ENCODE peak calls at places on chromosomes 2 and 18, in four cellular contexts. One of them, this sample, is unnamed.

GRCh38 chr2:233413046-233413445 is 58.8 kb downstream of the DGKD start:
- DNase-seq in endodermal cell: no peak
- DNase-seq in endothelial cell: no peak
- DNase-seq in epithelial cell of esophagus: peak
- DNase-seq in this sample: peak

GRCh38 chr2:127857494-127857818 is 499 bp downstream of the POLR2D start:
- DNase-seq in endodermal cell: peak
- DNase-seq in epithelial cell of esophagus: peak
- DNase-seq in endothelial cell: no peak
- DNase-seq in this sample: peak

GRCh38 chr2:17615728-17616351 is 75.3 kb downstream of the VSNL1 start:
- DNase-seq in endodermal cell: no peak
- DNase-seq in epithelial cell of esophagus: peak
- DNase-seq in endothelial cell: no peak
- DNase-seq in this sample: peak

GRCh38 chr2:160205511-160205910 is 5.4 kb upstream of the ITGB6 start:
- DNase-seq in endothelial cell: no peak
- DNase-seq in endodermal cell: no peak
- DNase-seq in epithelial cell of esophagus: peak
- DNase-seq in this sample: peak

GRCh38 chr18:34867520-34867919 is 157.4 kb downstream of the DTNA start:
- DNase-seq in endothelial cell: peak
- DNase-seq in endodermal cell: peak
- DNase-seq in epithelial cell of esophagus: no peak
- DNase-seq in this sample: no peak

GRCh38 chr2:236717120-236717519 is 147.5 kb downstream of the ACKR3 start:
- DNase-seq in endodermal cell: no peak
- DNase-seq in endothelial cell: no peak
- DNase-seq in epithelial cell of esophagus: no peak
- DNase-seq in this sample: no peak

GRCh38 chr18:73768043-73768442 is 379.6 kb downstream of the FBXO15 start:
- DNase-seq in endothelial cell: no peak
- DNase-seq in endodermal cell: no peak
- DNase-seq in epithelial cell of esophagus: no peak
- DNase-seq in this sample: no peak

GRCh38 chr2:208025037-208025813 is at the start of gene PLEKHM3:
- DNase-seq in endothelial cell: peak
- DNase-seq in epithelial cell of esophagus: peak
- DNase-seq in endodermal cell: peak
- DNase-seq in this sample: peak

GRCh38 chr2:2779727-2780126 is 448.7 kb upstream of the MYT1L start:
- DNase-seq in endothelial cell: no peak
- DNase-seq in endodermal cell: no peak
- DNase-seq in epithelial cell of esophagus: no peak
- DNase-seq in this sample: no peak

GRCh38 chr2:2775018-2775417 is 443.9 kb upstream of the MYT1L start:
- DNase-seq in epithelial cell of esophagus: peak
- DNase-seq in endodermal cell: no peak
- DNase-seq in endothelial cell: no peak
- DNase-seq in this sample: no peak

GRCh38 chr2:2777213-2777612 is 446.1 kb upstream of the MYT1L start:
- DNase-seq in epithelial cell of esophagus: no peak
- DNase-seq in endodermal cell: no peak
- DNase-seq in endothelial cell: no peak
- DNase-seq in this sample: no peak

GRCh38 chr2:2782007-2782406 is 450.9 kb upstream of the MYT1L start:
- DNase-seq in endothelial cell: no peak
- DNase-seq in endodermal cell: no peak
- DNase-seq in epithelial cell of esophagus: no peak
- DNase-seq in this sample: no peak

GRCh38 chr2:2777876-2778275 is 446.8 kb upstream of the MYT1L start:
- DNase-seq in endodermal cell: no peak
- DNase-seq in epithelial cell of esophagus: no peak
- DNase-seq in endothelial cell: no peak
- DNase-seq in this sample: no peak
- TF ChIP-seq CTCF in endodermal cell: no peak
- TF ChIP-seq CTCF in epithelial cell of esophagus: no peak
- TF ChIP-seq CTCF in endothelial cell: no peak
- TF ChIP-seq CTCF in this sample: no peak

GRCh38 chr2:223900066-223900465 is 45.1 kb downstream of the WDFY1 start:
- DNase-seq in epithelial cell of esophagus: no peak
- DNase-seq in endodermal cell: no peak
- DNase-seq in endothelial cell: no peak
- DNase-seq in this sample: no peak

GRCh38 chr2:223901311-223901710 is 43.8 kb downstream of the WDFY1 start:
- DNase-seq in endodermal cell: no peak
- DNase-seq in endothelial cell: no peak
- DNase-seq in epithelial cell of esophagus: no peak
- DNase-seq in this sample: no peak

GRCh38 chr2:223900531-223900930 is 44.6 kb downstream of the WDFY1 start:
- DNase-seq in endothelial cell: no peak
- DNase-seq in epithelial cell of esophagus: no peak
- DNase-seq in endodermal cell: no peak
- DNase-seq in this sample: no peak

GRCh38 chr2:223897669-223898314 is 47.3 kb downstream of the WDFY1 start:
- DNase-seq in endodermal cell: no peak
- DNase-seq in epithelial cell of esophagus: no peak
- DNase-seq in endothelial cell: no peak
- DNase-seq in this sample: no peak

GRCh38 chr2:223901854-223902253 is 43.3 kb downstream of the WDFY1 start:
- DNase-seq in epithelial cell of esophagus: no peak
- DNase-seq in endothelial cell: no peak
- DNase-seq in endodermal cell: no peak
- DNase-seq in this sample: no peak
- TF ChIP-seq CTCF in epithelial cell of esophagus: no peak
- TF ChIP-seq CTCF in endothelial cell: no peak
- TF ChIP-seq CTCF in endodermal cell: no peak
- TF ChIP-seq CTCF in this sample: no peak

GRCh38 chr18:35993013-35993412 is 20.5 kb downstream of the RMP24 start:
- DNase-seq in epithelial cell of esophagus: no peak
- DNase-seq in endodermal cell: no peak
- DNase-seq in endothelial cell: no peak
- DNase-seq in this sample: no peak

GRCh38 chr18:35999925-36000324 is 27.4 kb downstream of the RMP24 start:
- DNase-seq in endodermal cell: no peak
- DNase-seq in endothelial cell: no peak
- DNase-seq in epithelial cell of esophagus: no peak
- DNase-seq in this sample: no peak

DNA sequence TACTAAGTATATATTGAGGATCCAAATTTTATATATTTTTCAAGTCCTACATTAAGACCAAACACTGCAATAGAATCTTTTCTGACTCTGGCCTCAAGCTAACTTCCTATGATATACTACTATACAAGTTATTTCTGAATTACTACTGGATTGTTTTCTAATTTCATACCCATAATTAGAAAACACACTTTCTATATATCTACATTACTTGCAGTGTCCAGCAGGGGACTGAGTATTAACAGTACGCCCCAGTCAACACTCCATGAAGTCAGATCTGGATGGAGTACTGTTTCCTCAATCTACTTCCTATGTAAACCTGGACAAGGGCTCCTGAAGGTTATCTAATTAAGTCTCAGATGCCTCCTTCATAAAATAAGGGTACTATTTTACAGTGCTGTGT is 26.5 kb downstream of the RMP24 start:
- DNase-seq in epithelial cell of esophagus: peak
- DNase-seq in endothelial cell: no peak
- DNase-seq in endodermal cell: no peak
- DNase-seq in this sample: peak
- TF ChIP-seq CTCF in epithelial cell of esophagus: peak
- TF ChIP-seq CTCF in endothelial cell: peak
- TF ChIP-seq CTCF in endodermal cell: peak
- TF ChIP-seq CTCF in this sample: peak

GRCh38 chr2:218418717-218419458 is at the start of gene VIL1:
- DNase-seq in endodermal cell: peak
- DNase-seq in epithelial cell of esophagus: no peak
- DNase-seq in endothelial cell: no peak
- DNase-seq in this sample: no peak
- TF ChIP-seq CTCF in endodermal cell: no peak
- TF ChIP-seq CTCF in epithelial cell of esophagus: no peak
- TF ChIP-seq CTCF in endothelial cell: no peak
- TF ChIP-seq CTCF in this sample: no peak

DNA sequence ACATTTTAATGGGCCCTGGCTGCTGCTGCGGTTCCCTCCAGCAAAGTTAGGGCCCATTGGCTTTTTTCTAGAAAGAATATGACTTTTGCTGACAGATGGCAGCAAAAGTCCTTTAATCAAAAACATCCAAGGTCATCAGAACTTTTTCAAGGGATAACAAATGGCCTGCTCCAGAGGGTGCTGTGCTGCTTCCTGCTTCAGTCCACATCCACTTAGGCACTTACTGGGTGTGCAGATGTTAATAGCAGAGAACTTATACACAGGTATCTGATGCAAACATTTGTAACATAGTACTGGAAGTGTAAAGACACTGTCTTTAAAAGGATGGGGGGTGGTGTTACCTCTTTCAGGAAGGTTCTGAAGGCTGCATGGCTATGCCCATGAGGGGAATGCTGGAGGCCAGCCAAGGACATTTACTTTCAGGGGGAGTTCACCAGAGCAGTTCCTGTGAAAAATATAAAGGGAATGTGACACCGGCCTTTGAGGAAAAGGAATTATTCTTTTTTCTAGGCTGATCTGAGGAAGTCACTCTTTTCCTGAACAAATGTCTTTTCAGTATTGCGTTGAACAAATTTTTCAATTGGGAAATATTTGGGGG is 5.6 kb downstream of the HOXD8 start:
- DNase-seq in epithelial cell of esophagus: no peak
- DNase-seq in endodermal cell: no peak
- DNase-seq in endothelial cell: no peak
- DNase-seq in this sample: no peak
- TF ChIP-seq CTCF in epithelial cell of esophagus: no peak
- TF ChIP-seq CTCF in endodermal cell: no peak
- TF ChIP-seq CTCF in endothelial cell: no peak
- TF ChIP-seq CTCF in this sample: no peak

DNA sequence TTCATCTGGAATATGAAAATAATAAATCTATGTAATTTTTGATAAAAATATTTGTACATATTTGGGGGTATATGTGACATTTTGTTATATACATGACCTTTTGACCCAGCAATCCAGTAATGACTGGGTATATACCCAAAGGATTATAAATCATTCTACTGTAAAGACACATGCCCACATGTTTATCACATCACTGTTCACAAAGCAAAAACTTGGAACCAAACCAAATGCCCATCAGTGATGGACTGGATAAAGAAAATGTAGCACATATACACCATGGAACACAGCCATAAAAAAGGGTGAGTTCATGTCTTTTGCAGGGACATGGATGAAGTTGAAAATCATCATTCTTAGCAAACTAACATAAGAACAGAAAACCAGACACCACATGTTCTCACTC is 472.1 kb upstream of the DDX18 start:
- DNase-seq in endothelial cell: no peak
- DNase-seq in endodermal cell: no peak
- DNase-seq in epithelial cell of esophagus: no peak
- DNase-seq in this sample: no peak
- TF ChIP-seq CTCF in endothelial cell: no peak
- TF ChIP-seq CTCF in endodermal cell: no peak
- TF ChIP-seq CTCF in epithelial cell of esophagus: no peak
- TF ChIP-seq CTCF in this sample: no peak

GRCh38 chr2:197311521-197312033 is 997 bp upstream of the ANKRD44 start:
- DNase-seq in epithelial cell of esophagus: peak
- DNase-seq in endothelial cell: no peak
- DNase-seq in endodermal cell: no peak
- DNase-seq in this sample: no peak

GRCh38 chr2:197310940-197311485 is 433 bp upstream of the ANKRD44 start:
- DNase-seq in endodermal cell: no peak
- DNase-seq in epithelial cell of esophagus: no peak
- DNase-seq in endothelial cell: no peak
- DNase-seq in this sample: no peak

GRCh38 chr2:197309369-197310231 is 980 bp downstream of the ANKRD44 start:
- DNase-seq in endothelial cell: peak
- DNase-seq in endodermal cell: peak
- DNase-seq in epithelial cell of esophagus: no peak
- DNase-seq in this sample: no peak

GRCh38 chr2:197308635-197309368 is 1.8 kb downstream of the ANKRD44 start:
- DNase-seq in endodermal cell: no peak
- DNase-seq in endothelial cell: no peak
- DNase-seq in epithelial cell of esophagus: no peak
- DNase-seq in this sample: no peak

GRCh38 chr2:197310271-197310939 is at the start of gene ANKRD44:
- DNase-seq in endodermal cell: peak
- DNase-seq in epithelial cell of esophagus: peak
- DNase-seq in endothelial cell: peak
- DNase-seq in this sample: peak
- TF ChIP-seq CTCF in endodermal cell: peak
- TF ChIP-seq CTCF in epithelial cell of esophagus: peak
- TF ChIP-seq CTCF in endothelial cell: no peak
- TF ChIP-seq CTCF in this sample: peak

GRCh38 chr2:40244251-40245010 is 207.5 kb downstream of the SLC8A1 start:
- DNase-seq in endothelial cell: peak
- DNase-seq in epithelial cell of esophagus: peak
- DNase-seq in endodermal cell: peak
- DNase-seq in this sample: peak
- TF ChIP-seq CTCF in endothelial cell: no peak
- TF ChIP-seq CTCF in epithelial cell of esophagus: peak
- TF ChIP-seq CTCF in endodermal cell: peak
- TF ChIP-seq CTCF in this sample: peak

DNA sequence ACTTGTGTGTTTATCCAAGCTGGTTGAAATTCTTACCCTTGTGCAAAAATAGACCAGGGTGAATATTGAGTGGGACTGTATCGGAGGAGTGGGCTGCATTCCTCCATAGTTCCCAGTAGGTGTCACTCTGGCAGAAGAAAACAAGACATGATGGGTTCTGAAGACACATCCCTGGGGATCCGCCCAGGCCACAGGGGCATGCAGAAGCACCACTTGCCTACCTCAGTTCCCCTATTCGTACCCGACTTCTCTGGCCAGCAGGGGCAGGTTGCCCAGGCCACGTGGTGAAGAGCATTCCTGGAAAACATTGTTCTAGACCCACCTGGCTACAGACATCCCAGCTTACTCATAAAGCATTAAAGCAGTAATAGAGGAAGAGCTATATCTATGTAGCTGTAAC is 168.2 kb downstream of the FAM210A start:
- DNase-seq in endodermal cell: peak
- DNase-seq in epithelial cell of esophagus: peak
- DNase-seq in endothelial cell: peak
- DNase-seq in this sample: peak
- TF ChIP-seq CTCF in endodermal cell: peak
- TF ChIP-seq CTCF in epithelial cell of esophagus: peak
- TF ChIP-seq CTCF in endothelial cell: peak
- TF ChIP-seq CTCF in this sample: peak

This sample was measured in MCF 10A.